ENCODE peak calls at places on chromosome 1, in four cellular contexts. One of them, this sample, is unnamed. For H3K9me3, the result is how much of the 10 kb centered on the place peaks cover.

GRCh38 chr1:155598842-155599331 is 11.1 kb upstream of the MSTO1 start:
- DNase-seq in aorta: no peak
- DNase-seq in GM23248: peak
- DNase-seq in body of pancreas: no peak
- DNase-seq in this sample: no peak

GRCh38 chr1:210438928-210439841 is 110.5 kb downstream of the HHAT start:
- DNase-seq in aorta: no peak
- DNase-seq in GM23248: peak
- DNase-seq in body of pancreas: no peak
- DNase-seq in this sample: no peak

GRCh38 chr1:156281281-156282142 is 1.1 kb downstream of the SMG5 start:
- DNase-seq in aorta: peak
- DNase-seq in GM23248: peak
- DNase-seq in body of pancreas: no peak
- DNase-seq in this sample: no peak

GRCh38 chr1:18557621-18558465 is 72.8 kb upstream of the PAX7 start:
- DNase-seq in aorta: no peak
- DNase-seq in GM23248: peak
- DNase-seq in body of pancreas: peak
- DNase-seq in this sample: no peak

GRCh38 chr1:112263464-112263863 is 132.6 kb upstream of the CTTNBP2NL start:
- DNase-seq in aorta: no peak
- DNase-seq in GM23248: peak
- DNase-seq in body of pancreas: no peak
- DNase-seq in this sample: no peak

GRCh38 chr1:93779540-93780121 is 98.0 kb upstream of the BCAR3 start:
- DNase-seq in aorta: no peak
- DNase-seq in GM23248: peak
- DNase-seq in body of pancreas: no peak
- DNase-seq in this sample: no peak

GRCh38 chr1:208071425-208072031 is 160.6 kb upstream of the CD34 start:
- DNase-seq in aorta: no peak
- DNase-seq in GM23248: no peak
- DNase-seq in body of pancreas: no peak
- DNase-seq in this sample: no peak

GRCh38 chr1:190864013-190864610 is 386.4 kb upstream of the BRINP3 start:
- DNase-seq in aorta: no peak
- DNase-seq in GM23248: no peak
- DNase-seq in body of pancreas: no peak
- DNase-seq in this sample: no peak

GRCh38 chr1:98824724-98825123 is 163.2 kb downstream of the SNX7 start:
- DNase-seq in aorta: no peak
- DNase-seq in GM23248: no peak
- DNase-seq in body of pancreas: no peak
- DNase-seq in this sample: no peak

DNA sequence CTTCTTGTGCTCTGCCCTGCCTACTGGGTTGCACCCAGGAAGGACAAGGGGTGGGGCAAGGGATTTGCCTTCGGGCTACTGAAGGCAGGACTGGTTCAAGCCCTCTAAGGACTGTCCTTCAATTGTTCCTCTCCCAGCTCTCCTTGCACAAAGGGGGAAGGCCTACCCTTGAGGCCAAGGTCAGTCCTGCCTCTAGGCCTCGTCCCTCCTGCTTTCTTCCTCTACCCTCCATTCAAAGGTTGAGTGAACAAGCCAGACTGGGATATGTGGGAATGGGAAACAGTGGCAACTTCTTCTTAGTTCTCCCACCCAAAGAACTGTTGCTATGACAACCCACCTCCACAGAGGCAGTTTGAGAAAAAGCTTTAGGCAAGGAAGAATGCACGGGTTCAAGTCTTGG is 2.7 kb downstream of the LURAP1 start:
- DNase-seq in aorta: no peak
- DNase-seq in GM23248: no peak
- DNase-seq in body of pancreas: no peak
- DNase-seq in this sample: no peak
- H3K9me3 ChIP-seq in aorta: under half
- H3K9me3 ChIP-seq in GM23248: under half
- H3K9me3 ChIP-seq in body of pancreas: under half
- H3K9me3 ChIP-seq in this sample: under half

GRCh38 chr1:23366598-23366997 is 3.0 kb downstream of the ZNF436 start:
- DNase-seq in aorta: no peak
- DNase-seq in GM23248: peak
- DNase-seq in body of pancreas: no peak
- DNase-seq in this sample: no peak
- H3K9me3 ChIP-seq in aorta: under half
- H3K9me3 ChIP-seq in GM23248: under half
- H3K9me3 ChIP-seq in body of pancreas: under half
- H3K9me3 ChIP-seq in this sample: under half

GRCh38 chr1:152654110-152654509 is 9.1 kb upstream of the LCE2D start:
- DNase-seq in aorta: no peak
- DNase-seq in GM23248: peak
- DNase-seq in body of pancreas: peak
- DNase-seq in this sample: no peak

GRCh38 chr1:152658649-152659048 is 4.5 kb upstream of the LCE2D start:
- DNase-seq in aorta: no peak
- DNase-seq in GM23248: no peak
- DNase-seq in body of pancreas: no peak
- DNase-seq in this sample: no peak

GRCh38 chr1:152656459-152656858 is 6.7 kb upstream of the LCE2D start:
- DNase-seq in aorta: no peak
- DNase-seq in GM23248: no peak
- DNase-seq in body of pancreas: no peak
- DNase-seq in this sample: no peak

GRCh38 chr1:152663098-152663497 is at the start of gene LCE2D:
- DNase-seq in aorta: no peak
- DNase-seq in GM23248: no peak
- DNase-seq in body of pancreas: no peak
- DNase-seq in this sample: no peak

GRCh38 chr1:152657677-152658076 is 5.5 kb upstream of the LCE2D start:
- DNase-seq in aorta: no peak
- DNase-seq in GM23248: no peak
- DNase-seq in body of pancreas: no peak
- DNase-seq in this sample: no peak
- H3K9me3 ChIP-seq in aorta: under half
- H3K9me3 ChIP-seq in GM23248: under half
- H3K9me3 ChIP-seq in body of pancreas: under half
- H3K9me3 ChIP-seq in this sample: under half

DNA sequence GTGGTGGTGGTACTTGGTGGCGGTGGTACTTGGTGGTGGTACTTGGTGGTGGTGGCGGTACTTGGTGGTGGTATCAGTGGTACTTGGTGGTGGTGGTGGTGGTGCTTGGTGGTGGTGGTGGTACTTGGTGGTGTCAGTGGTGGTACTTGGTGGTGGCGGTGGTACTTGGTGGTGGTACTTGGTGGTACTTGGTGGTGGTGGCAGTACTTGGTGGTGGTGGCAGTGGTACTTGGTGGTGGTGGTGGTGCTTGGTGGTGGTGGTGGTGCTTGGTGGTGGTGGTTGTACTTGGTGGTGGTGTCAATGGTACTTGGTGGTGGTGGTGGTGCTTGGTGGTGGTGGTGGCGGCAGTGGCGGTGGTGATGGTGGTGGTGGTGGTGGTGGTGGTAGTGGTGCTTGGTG is 20.2 kb downstream of the COQ8A start:
- DNase-seq in aorta: no peak
- DNase-seq in GM23248: no peak
- DNase-seq in body of pancreas: no peak
- DNase-seq in this sample: no peak
- H3K9me3 ChIP-seq in aorta: under half
- H3K9me3 ChIP-seq in GM23248: under half
- H3K9me3 ChIP-seq in body of pancreas: under half
- H3K9me3 ChIP-seq in this sample: under half

GRCh38 chr1:247165674-247166073 is 6.1 kb downstream of the ZNF124 start:
- DNase-seq in aorta: no peak
- DNase-seq in GM23248: peak
- DNase-seq in body of pancreas: no peak
- DNase-seq in this sample: no peak

GRCh38 chr1:247164694-247165093 is 7.1 kb downstream of the ZNF124 start:
- DNase-seq in aorta: no peak
- DNase-seq in GM23248: no peak
- DNase-seq in body of pancreas: no peak
- DNase-seq in this sample: no peak
- H3K9me3 ChIP-seq in aorta: under half
- H3K9me3 ChIP-seq in GM23248: under half
- H3K9me3 ChIP-seq in body of pancreas: under half
- H3K9me3 ChIP-seq in this sample: under half

GRCh38 chr1:212434992-212435391 is 2.3 kb downstream of the NENF start:
- DNase-seq in aorta: no peak
- DNase-seq in GM23248: no peak
- DNase-seq in body of pancreas: no peak
- DNase-seq in this sample: no peak
- H3K9me3 ChIP-seq in aorta: under half
- H3K9me3 ChIP-seq in GM23248: under half
- H3K9me3 ChIP-seq in body of pancreas: under half
- H3K9me3 ChIP-seq in this sample: under half

GRCh38 chr1:3634059-3634800 is 9.4 kb downstream of the TPRG1L start:
- DNase-seq in aorta: peak
- DNase-seq in GM23248: no peak
- DNase-seq in body of pancreas: no peak
- DNase-seq in this sample: no peak
- H3K9me3 ChIP-seq in aorta: under half
- H3K9me3 ChIP-seq in GM23248: under half
- H3K9me3 ChIP-seq in body of pancreas: under half
- H3K9me3 ChIP-seq in this sample: under half

DNA sequence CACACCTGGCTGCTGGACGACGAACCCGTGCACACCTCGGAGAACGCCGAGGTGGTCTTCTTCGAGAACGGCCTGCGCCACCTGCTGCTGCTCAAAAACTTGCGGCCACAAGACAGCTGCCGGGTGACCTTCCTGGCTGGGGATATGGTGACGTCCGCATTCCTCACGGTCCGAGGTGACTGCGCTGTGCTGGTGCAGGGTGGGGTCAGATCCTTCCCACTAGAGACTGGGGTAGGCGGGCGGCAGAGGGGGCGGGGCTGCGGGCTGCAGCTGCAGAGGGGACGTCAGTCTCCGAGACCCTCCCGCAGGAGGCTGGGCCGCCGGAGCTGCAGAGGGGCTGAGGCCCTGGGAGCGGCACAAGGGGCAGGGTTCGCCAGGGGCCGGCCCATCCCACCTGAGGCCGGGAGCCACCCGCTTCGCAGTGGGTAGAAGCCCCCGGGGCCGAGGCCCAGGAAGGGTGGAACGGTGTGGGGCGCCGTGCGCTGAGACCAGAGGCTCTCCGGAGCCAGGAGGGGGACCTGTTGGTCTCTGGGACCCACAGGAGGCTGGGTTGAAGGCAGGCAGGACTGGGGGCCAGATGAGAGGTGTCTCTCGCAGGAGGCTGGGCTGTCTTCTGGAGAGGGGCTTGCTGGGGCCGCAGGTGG is 90.6 kb downstream of the TRIM11 start:
- DNase-seq in aorta: peak
- DNase-seq in GM23248: no peak
- DNase-seq in body of pancreas: peak
- DNase-seq in this sample: peak
- H3K9me3 ChIP-seq in aorta: under half
- H3K9me3 ChIP-seq in GM23248: under half
- H3K9me3 ChIP-seq in body of pancreas: under half
- H3K9me3 ChIP-seq in this sample: under half